ENCODE peak calls at places on chromosomes 6 and 20, in six cellular contexts. O is GM23248, H is endothelial cell of umbilical vein, L is H1, W is PC-9, A is neural progenitor cell. X is an unnamed sample.

GRCh38 chr20:51014797-51015722 is 7.8 kb downstream of the KCNG1 start:
- DNase-seq in O (peak; percentile 77), W (peak; percentile 45), H (peak; percentile 49), L (peak; percentile 93), A (peak; percentile 85), X (peak; percentile 73)

GRCh38 chr20:57398231-57398821 is 7.1 kb downstream of the RBM38 start:
- DNase-seq in L (no peak), O (no peak), W (no peak), H (no peak), A (no peak), X (peak; percentile 94)

GRCh38 chr6:134398453-134398852 is 80.5 kb upstream of the SGK1 start:
- DNase-seq in O (no peak), H (peak; percentile 48), L (no peak), W (no peak), A (no peak), X (no peak)

GRCh38 chr6:35008858-35009257 is 119.8 kb downstream of the ANKS1A start:
- DNase-seq in L (no peak), H (no peak), W (no peak), A (no peak), O (no peak), X (no peak)

GRCh38 chr6:30821862-30822784 is 62.2 kb upstream of the DDR1 start:
- DNase-seq in W (no peak), L (no peak), A (peak; percentile 46), H (peak; percentile 75), O (peak; percentile 63), X (peak; percentile 73)

GRCh38 chr6:170174771-170175643 is 115.9 kb downstream of the DLL1 start:
- DNase-seq in H (no peak), W (no peak), O (no peak), L (peak; percentile 30), A (no peak), X (peak; percentile 27)

GRCh38 chr6:3471711-3472110 is 14.9 kb upstream of the SLC22A23 start:
- DNase-seq in A (no peak), W (no peak), L (no peak), H (no peak), O (peak; percentile 90), X (peak; percentile 35)

GRCh38 chr20:32036716-32037355 is 15.2 kb upstream of the HCK start:
- DNase-seq in A (no peak), H (no peak), O (peak; percentile 58), W (no peak), L (no peak), X (peak; percentile 71)

GRCh38 chr6:2103644-2104523 is 141.5 kb downstream of the GMDS start:
- DNase-seq in L (no peak), A (no peak), O (peak; percentile 63), H (peak; percentile 84), W (peak; percentile 3), X (peak; percentile 70)

GRCh38 chr20:17867546-17867945 is 101.0 kb downstream of the SNX5 start:
- DNase-seq in O (no peak), W (no peak), H (no peak), L (no peak), A (no peak), X (no peak)

GRCh38 chr6:122122202-122122601 is 277.2 kb upstream of the HSF2 start:
- DNase-seq in O (no peak), A (no peak), L (no peak), H (no peak), W (no peak), X (no peak)

GRCh38 chr6:163863565-163863964 is 449.0 kb downstream of the QKI start:
- DNase-seq in L (no peak), H (no peak), W (no peak), A (peak; percentile 59), O (no peak), X (no peak)
- H2AFZ ChIP-seq in L (no peak overlapping the region), H (no peak overlapping the region), W (no peak overlapping the region), A (no peak overlapping the region), O (no peak overlapping the region), X (no peak overlapping the region)

GRCh38 chr20:41028359-41029149 is at the start of gene TOP1:
- DNase-seq in O (peak; percentile 100), A (peak; percentile 100), L (peak; percentile 100), W (peak; percentile 100), H (peak; percentile 100), X (peak; percentile 100)
- H2AFZ ChIP-seq in O (peak within 1 kb of the TSS; percentile 92), A (no peak within 1 kb of the TSS), L (peak within 1 kb of the TSS; percentile 49), W (peak within 1 kb of the TSS; percentile 78), H (peak within 1 kb of the TSS; percentile 20), X (no peak within 1 kb of the TSS)

GRCh38 chr6:26350858-26351543 is 14.0 kb upstream of the BTN3A2 start:
- DNase-seq in H (no peak), A (no peak), O (no peak), W (no peak), L (no peak), X (no peak)
- H2AFZ ChIP-seq in H (peak overlapping the region; percentile 42), A (no peak overlapping the region), O (peak overlapping the region; percentile 31), W (no peak overlapping the region), L (no peak overlapping the region), X (no peak overlapping the region)

GRCh38 chr20:59829415-59830106 is 103.9 kb downstream of the SYCP2 start:
- DNase-seq in W (no peak), A (no peak), L (peak; percentile 19), H (no peak), O (no peak), X (no peak)

GRCh38 chr20:59831024-59831900 is 102.2 kb downstream of the SYCP2 start:
- DNase-seq in O (no peak), L (peak; percentile 40), W (peak; percentile 87), H (no peak), A (no peak), X (no peak)

GRCh38 chr20:59828478-59829414 is 104.7 kb downstream of the SYCP2 start:
- DNase-seq in H (no peak), O (no peak), L (peak; percentile 17), A (no peak), W (no peak), X (no peak)

GRCh38 chr20:59831901-59832240 is 101.6 kb downstream of the SYCP2 start:
- DNase-seq in O (no peak), W (no peak), A (no peak), L (peak; percentile 39), H (no peak), X (no peak)

GRCh38 chr20:59830107-59831023 is 103.1 kb downstream of the SYCP2 start:
- DNase-seq in A (no peak), H (no peak), L (peak; percentile 35), O (no peak), W (no peak), X (no peak)
- H2AFZ ChIP-seq in A (no peak overlapping the region), H (no peak overlapping the region), L (no peak overlapping the region), O (no peak overlapping the region), W (no peak overlapping the region), X (no peak overlapping the region)

GRCh38 chr20:382291-383115 is 1.9 kb downstream of the TRIB3 start:
- DNase-seq in O (no peak), A (no peak), L (no peak), H (no peak), W (no peak), X (no peak)
- H2AFZ ChIP-seq in O (no peak overlapping the region), A (no peak overlapping the region), L (no peak overlapping the region), H (no peak overlapping the region), W (no peak overlapping the region), X (no peak overlapping the region)

X was measured in Karpas-422.